ENCODE peak calls at places on chromosomes 6 and 20, in six cellular contexts. R is body of pancreas; S is Karpas-422; X is tibial artery; D is psoas muscle; W is CD8-positive, alpha-beta memory T cell. I is an unnamed sample. For H3K36me3 and H3K4me1, the result is how much of the 10 kb centered on the place peaks cover.

GRCh38 chr20:46334423-46334978 is 26.2 kb upstream of the CDH22 start:
- DNase-seq in X (no peak), S (peak), R (no peak), D (no peak), W (no peak), I (no peak)

GRCh38 chr6:139852484-139853140 is 478.2 kb upstream of the CITED2 start:
- DNase-seq in D (no peak), X (no peak), R (no peak), W (no peak), S (no peak), I (no peak)

GRCh38 chr20:57582432-57583288 is 21.8 kb downstream of the PCK1 start:
- DNase-seq in D (no peak), S (peak), X (peak), W (no peak), R (no peak), I (peak)

GRCh38 chr20:51631011-51631950 is 88.8 kb upstream of the NFATC2 start:
- DNase-seq in X (peak), D (peak), R (no peak), W (no peak), S (no peak), I (peak)

GRCh38 chr20:57654363-57654997 is 34.3 kb upstream of the ZBP1 start:
- DNase-seq in D (peak), S (peak), R (peak), X (no peak), W (peak), I (peak)

GRCh38 chr6:138440296-138440695 is 36.3 kb downstream of the HEBP2 start:
- DNase-seq in R (no peak), X (no peak), W (no peak), S (no peak), D (no peak), I (no peak)

GRCh38 chr6:103672169-103672568 is 1187.5 kb downstream of the HACE1 start:
- DNase-seq in S (peak), X (no peak), D (no peak), R (no peak), W (no peak), I (no peak)

GRCh38 chr20:63652192-63652980 is 838 bp downstream of the STMN3 start:
- DNase-seq in R (no peak), D (peak), W (peak), S (no peak), X (no peak), I (no peak)

GRCh38 chr6:24988562-24988961 is 52.8 kb upstream of the RIPOR2 start:
- DNase-seq in R (no peak), S (no peak), X (no peak), W (no peak), D (no peak), I (no peak)

GRCh38 chr6:87197547-87197946 is 42.2 kb downstream of the ZNF292 start:
- DNase-seq in W (no peak), X (no peak), S (no peak), R (no peak), D (no peak), I (peak)

GRCh38 chr6:132459605-132459952 is 53.3 kb downstream of the STX7 start:
- DNase-seq in D (no peak), R (no peak), W (no peak), X (no peak), S (no peak), I (no peak)

GRCh38 chr6:142845624-142846458 is 99.1 kb downstream of the HIVEP2 start:
- DNase-seq in R (peak), X (peak), W (peak), S (peak), D (peak), I (peak)

GRCh38 chr6:26020983-26021349 is 58.4 kb downstream of the TRIM38 start:
- DNase-seq in S (peak), R (peak), D (peak), W (no peak), X (peak), I (peak)

GRCh38 chr20:21357851-21358250 is 39.5 kb downstream of the NKX2-4 start:
- DNase-seq in R (no peak), S (no peak), W (no peak), X (no peak), D (no peak), I (no peak)

GRCh38 chr6:18501313-18502013 is 114.3 kb downstream of the RNF144B start:
- DNase-seq in S (no peak), X (peak), W (no peak), D (peak), R (no peak), I (peak)

GRCh38 chr6:71209626-71210025 is 79.0 kb upstream of the OGFRL1 start:
- DNase-seq in X (no peak), R (no peak), W (no peak), D (no peak), S (no peak), I (no peak)

GRCh38 chr6:44478158-44478557 is 90.7 kb downstream of the CDC5L start:
- DNase-seq in S (no peak), D (no peak), R (no peak), X (no peak), W (no peak), I (no peak)

GRCh38 chr6:83221886-83222479 is 28.8 kb downstream of the RWDD2A start:
- DNase-seq in W (no peak), S (peak), R (no peak), D (no peak), X (no peak), I (no peak)

GRCh38 chr6:140915001-140915950 is 1217.4 kb upstream of the GJE1 start:
- DNase-seq in S (no peak), D (no peak), W (no peak), X (no peak), R (no peak), I (no peak)

GRCh38 chr20:48771542-48771941 is 56.3 kb downstream of the PREX1 start:
- DNase-seq in X (no peak), R (no peak), W (no peak), D (no peak), S (no peak), I (peak)

GRCh38 chr6:141561154-141561553 is 571.6 kb upstream of the GJE1 start:
- DNase-seq in D (no peak), W (no peak), S (no peak), R (no peak), X (no peak), I (no peak)

GRCh38 chr6:140566706-140567330 is 1192.4 kb upstream of the CITED2 start:
- DNase-seq in S (no peak), W (no peak), R (no peak), X (no peak), D (no peak), I (no peak)

GRCh38 chr6:66496659-66497058 is 789.6 kb upstream of the EYS start:
- DNase-seq in X (no peak), R (no peak), D (no peak), S (peak), W (no peak), I (no peak)

GRCh38 chr6:126308367-126308766 is 31.5 kb upstream of the CENPW start:
- DNase-seq in S (no peak), W (no peak), D (no peak), X (no peak), R (no peak), I (no peak)

GRCh38 chr6:146028250-146028789 is 542 bp upstream of the GRM1 start:
- DNase-seq in R (peak), S (no peak), D (peak), W (no peak), X (peak), I (peak)

GRCh38 chr6:159463440-159463839 is 229.6 kb downstream of the SOD2 start:
- DNase-seq in S (peak), X (no peak), W (no peak), R (no peak), D (no peak), I (no peak)

GRCh38 chr20:47698142-47698541 is 87.1 kb downstream of the SULF2 start:
- DNase-seq in R (no peak), S (no peak), X (no peak), W (no peak), D (peak), I (no peak)

GRCh38 chr20:47703748-47704147 is 81.5 kb downstream of the SULF2 start:
- DNase-seq in W (no peak), R (no peak), X (no peak), S (no peak), D (no peak), I (no peak)

GRCh38 chr20:47699804-47700203 is 85.5 kb downstream of the SULF2 start:
- DNase-seq in S (no peak), X (no peak), W (no peak), R (no peak), D (peak), I (no peak)

GRCh38 chr20:47701612-47702011 is 83.7 kb downstream of the SULF2 start:
- DNase-seq in S (no peak), W (no peak), X (no peak), D (peak), R (no peak), I (no peak)

DNA sequence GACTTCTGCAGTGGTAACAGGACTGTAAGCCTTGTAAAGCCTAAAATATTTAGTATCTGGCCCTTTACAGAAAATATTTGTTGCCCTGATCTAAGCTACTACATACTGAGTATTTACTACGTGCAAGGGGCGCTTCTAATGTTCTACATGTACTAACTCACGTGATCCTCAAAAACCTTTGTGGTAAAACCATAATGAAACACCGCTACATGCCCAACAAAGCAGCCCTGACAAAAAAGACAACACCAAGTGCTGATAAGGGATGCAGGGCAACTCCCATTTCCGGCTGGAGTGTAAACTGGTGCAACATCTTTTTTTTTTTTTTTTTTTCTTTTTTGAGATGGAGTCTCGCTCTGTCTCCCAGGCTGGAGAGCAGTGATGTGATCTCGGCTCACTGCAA is 85.0 kb downstream of the SULF2 start:
- DNase-seq in S (no peak), R (no peak), X (no peak), W (no peak), D (peak), I (no peak)
- H3K36me3 ChIP-seq in S (under half), R (under half), X (under half), W (under half), D (under half), I (under half)

DNA sequence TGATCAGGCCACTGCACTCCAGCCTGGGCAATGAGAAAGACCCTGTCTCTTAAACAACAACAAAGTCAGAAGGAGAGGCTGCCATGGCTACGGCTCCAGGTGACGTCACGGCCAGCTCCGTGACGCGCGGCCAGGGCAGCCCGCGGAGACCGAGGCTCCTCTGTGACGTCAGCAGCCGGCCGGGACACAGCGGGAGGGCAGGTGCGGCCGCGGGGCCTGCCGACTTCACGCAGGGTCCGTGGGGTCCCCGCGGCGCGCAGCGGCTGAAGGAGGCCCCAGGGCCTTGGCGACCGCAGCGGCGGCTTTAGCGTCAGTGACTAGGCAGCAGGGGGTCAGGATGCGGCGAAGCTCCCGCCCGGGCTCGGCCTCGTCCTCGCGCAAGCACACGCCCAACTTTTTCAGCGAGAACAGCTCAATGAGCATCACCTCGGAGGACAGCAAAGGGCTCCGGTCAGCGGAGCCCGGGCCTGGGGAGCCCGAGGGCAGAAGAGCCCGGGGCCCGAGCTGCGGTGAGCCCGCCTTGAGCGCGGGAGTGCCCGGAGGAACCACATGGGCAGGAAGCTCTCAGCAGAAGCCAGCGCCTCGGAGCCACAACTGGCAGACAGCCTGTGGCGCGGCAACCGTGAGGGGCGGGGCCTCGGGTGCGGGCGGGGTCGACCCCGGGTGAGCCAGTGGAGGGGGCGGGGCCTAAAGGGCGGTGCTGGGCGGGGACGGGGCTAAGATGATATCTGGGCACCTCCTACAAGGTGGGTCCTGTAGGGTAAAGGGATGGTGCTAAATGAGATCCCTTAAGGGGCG is at the start of gene SPAG4:
- DNase-seq in W (peak), R (peak), X (peak), S (peak), D (peak), I (peak)
- H3K4me1 ChIP-seq in W (under half), R (under half), X (under half), S (half or more), D (under half), I (under half)

DNA sequence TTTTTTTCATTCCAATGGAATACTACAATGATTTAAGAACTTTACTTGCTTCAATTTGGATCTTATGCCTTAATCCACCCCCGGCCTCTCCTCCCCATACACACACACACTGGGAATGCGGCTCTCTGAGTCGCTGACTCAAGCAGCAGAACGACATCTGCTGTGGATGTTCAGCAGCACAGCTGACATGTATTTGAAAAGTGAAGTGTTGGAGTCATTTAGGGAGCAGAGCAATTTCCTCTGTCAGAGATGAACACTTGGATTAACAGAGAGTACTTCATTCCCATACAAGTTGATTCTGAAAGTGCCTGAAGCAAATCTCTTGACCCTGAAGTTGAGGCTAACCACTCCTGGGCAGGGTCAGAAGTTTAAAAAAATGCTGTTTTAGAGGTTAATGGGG is 27.9 kb upstream of the LAMA4 start:
- DNase-seq in W (no peak), D (peak), R (no peak), X (peak), S (no peak), I (peak)
- H3K27ac ChIP-seq in W (no peak), D (peak), R (no peak), X (peak), S (no peak), I (no peak)

GRCh38 chr6:152308306-152308705 is 328.9 kb downstream of the SYNE1 start:
- DNase-seq in S (no peak), X (no peak), D (no peak), W (no peak), R (no peak), I (no peak)
- H3K36me3 ChIP-seq in S (under half), X (half or more), D (under half), W (under half), R (under half), I (under half)

GRCh38 chr20:1815502-1816085 is 79.6 kb upstream of the SIRPA start:
- DNase-seq in W (no peak), X (no peak), S (no peak), R (no peak), D (no peak), I (no peak)
- H3K4me1 ChIP-seq in W (under half), X (half or more), S (under half), R (under half), D (under half), I (under half)

GRCh38 chr6:77298298-77298697 is 165.0 kb downstream of the HTR1B start:
- DNase-seq in R (no peak), X (no peak), W (no peak), D (no peak), S (no peak), I (no peak)
- H3K27ac ChIP-seq in R (no peak), X (no peak), W (no peak), D (no peak), S (no peak), I (no peak)

GRCh38 chr6:158072083-158072721 is 90.5 kb downstream of the SYNJ2 start:
- DNase-seq in W (peak), D (peak), R (peak), S (peak), X (peak), I (peak)

GRCh38 chr6:158070513-158070912 is 88.8 kb downstream of the SYNJ2 start:
- DNase-seq in R (no peak), D (no peak), S (no peak), X (no peak), W (no peak), I (no peak)

GRCh38 chr6:158069800-158070195 is 88.1 kb downstream of the SYNJ2 start:
- DNase-seq in R (no peak), W (no peak), S (no peak), D (no peak), X (no peak), I (no peak)

GRCh38 chr6:158068893-158069799 is 87.5 kb downstream of the SYNJ2 start:
- DNase-seq in S (no peak), W (no peak), X (peak), R (no peak), D (no peak), I (no peak)

GRCh38 chr6:158071121-158072082 is 89.7 kb downstream of the SYNJ2 start:
- DNase-seq in D (no peak), W (no peak), S (no peak), R (no peak), X (peak), I (no peak)
- H3K36me3 ChIP-seq in D (under half), W (under half), S (under half), R (under half), X (half or more), I (under half)

GRCh38 chr20:44610313-44610965 is 28.1 kb downstream of the PKIG start:
- DNase-seq in D (no peak), X (no peak), W (peak), R (no peak), S (no peak), I (no peak)
- H3K4me1 ChIP-seq in D (half or more), X (under half), W (under half), R (under half), S (half or more), I (under half)

GRCh38 chr6:117687006-117687405 is 11.7 kb downstream of the NUS1 start:
- DNase-seq in R (no peak), W (no peak), S (no peak), X (no peak), D (no peak), I (no peak)

GRCh38 chr6:117685359-117685758 is 10.1 kb downstream of the NUS1 start:
- DNase-seq in X (no peak), W (no peak), R (no peak), D (no peak), S (no peak), I (no peak)

GRCh38 chr6:117677553-117678131 is 2.4 kb downstream of the NUS1 start:
- DNase-seq in R (no peak), X (no peak), W (peak), S (no peak), D (no peak), I (no peak)

GRCh38 chr6:117676577-117677218 is 1.4 kb downstream of the NUS1 start:
- DNase-seq in D (no peak), R (no peak), X (no peak), W (no peak), S (no peak), I (no peak)

GRCh38 chr6:117681321-117681720 is 6.1 kb downstream of the NUS1 start:
- DNase-seq in S (no peak), R (no peak), D (no peak), W (no peak), X (no peak), I (no peak)
- H3K27ac ChIP-seq in S (no peak), R (no peak), D (peak), W (no peak), X (no peak), I (no peak)

DNA sequence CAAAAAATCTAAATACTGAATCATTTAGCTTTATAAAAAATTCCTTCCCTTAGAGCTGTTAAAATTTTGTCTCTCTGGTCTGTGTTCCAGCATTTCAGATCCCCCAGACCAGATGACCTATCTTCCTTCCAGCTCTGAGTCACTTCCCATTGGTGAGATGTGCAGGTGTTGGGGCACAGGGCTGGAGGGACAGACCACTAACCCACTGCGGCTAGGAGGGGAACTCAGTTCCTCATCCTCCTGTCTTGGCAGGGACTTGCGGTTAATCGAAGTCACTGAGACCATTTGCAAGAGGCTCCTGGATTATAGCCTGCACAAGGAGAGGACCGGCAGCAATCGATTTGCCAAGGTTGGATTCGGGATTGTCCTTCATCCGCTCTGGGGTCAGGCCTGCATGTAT is 6.0 kb downstream of the CNPY3 start:
- DNase-seq in R (no peak), D (no peak), S (no peak), W (no peak), X (no peak), I (no peak)
- H3K36me3 ChIP-seq in R (under half), D (under half), S (under half), W (under half), X (half or more), I (under half)

I was measured in testis.